ENCODE peak calls at places on chromosomes 7 and 10, in four cellular contexts. One of them, this sample, is unnamed.
A peak's percentile ranks its signal among the peaks of the same experiment; 100 is the strongest.

GRCh38 chr10:5711637-5712036 is 27.0 kb downstream of the TASOR2 start:
- DNase-seq in NCI-H226: no peak
- DNase-seq in PC-3: no peak
- DNase-seq in kidney glomerular epithelial cell: no peak
- DNase-seq in this sample: no peak

GRCh38 chr7:77455334-77455733 is 39.2 kb upstream of the GSAP start:
- DNase-seq in PC-3: peak; percentile 92
- DNase-seq in NCI-H226: no peak
- DNase-seq in kidney glomerular epithelial cell: peak; percentile 32
- DNase-seq in this sample: no peak

GRCh38 chr10:79202188-79203013 is 133.6 kb downstream of the ZMIZ1 start:
- DNase-seq in PC-3: peak; percentile 89
- DNase-seq in kidney glomerular epithelial cell: no peak
- DNase-seq in NCI-H226: peak; percentile 18
- DNase-seq in this sample: peak; percentile 76

GRCh38 chr10:130050008-130050407 is 60.6 kb downstream of the C10orf143 start:
- DNase-seq in kidney glomerular epithelial cell: no peak
- DNase-seq in NCI-H226: no peak
- DNase-seq in PC-3: no peak
- DNase-seq in this sample: no peak

GRCh38 chr7:12210179-12211053 is 678 bp upstream of the TMEM106B start:
- DNase-seq in PC-3: peak; percentile 33
- DNase-seq in kidney glomerular epithelial cell: no peak
- DNase-seq in NCI-H226: no peak
- DNase-seq in this sample: no peak

GRCh38 chr7:88224596-88225275 is 4.9 kb upstream of the SRI start:
- DNase-seq in kidney glomerular epithelial cell: peak; percentile 81
- DNase-seq in NCI-H226: peak; percentile 54
- DNase-seq in PC-3: peak; percentile 78
- DNase-seq in this sample: no peak

GRCh38 chr7:138945169-138945568 is 36.0 kb downstream of the KIAA1549 start:
- DNase-seq in PC-3: no peak
- DNase-seq in NCI-H226: no peak
- DNase-seq in kidney glomerular epithelial cell: no peak
- DNase-seq in this sample: no peak

GRCh38 chr7:139246905-139247304 is 15.9 kb downstream of the UBN2 start:
- DNase-seq in NCI-H226: no peak
- DNase-seq in kidney glomerular epithelial cell: no peak
- DNase-seq in PC-3: no peak
- DNase-seq in this sample: no peak

GRCh38 chr7:41093141-41093540 is 609.7 kb downstream of the INHBA start:
- DNase-seq in NCI-H226: no peak
- DNase-seq in kidney glomerular epithelial cell: no peak
- DNase-seq in PC-3: no peak
- DNase-seq in this sample: no peak

GRCh38 chr7:148819697-148820332 is 64.3 kb downstream of the EZH2 start:
- DNase-seq in kidney glomerular epithelial cell: peak; percentile 43
- DNase-seq in NCI-H226: peak; percentile 20
- DNase-seq in PC-3: peak; percentile 43
- DNase-seq in this sample: no peak

GRCh38 chr10:712575-712974 is 23.1 kb upstream of the DIP2C start:
- DNase-seq in NCI-H226: no peak
- DNase-seq in PC-3: no peak
- DNase-seq in kidney glomerular epithelial cell: no peak
- DNase-seq in this sample: no peak

GRCh38 chr10:96043895-96044580 is 655 bp downstream of the CCNJ start:
- DNase-seq in PC-3: peak; percentile 28
- DNase-seq in NCI-H226: no peak
- DNase-seq in kidney glomerular epithelial cell: peak; percentile 27
- DNase-seq in this sample: peak; percentile 77